ENCODE peak calls at places on chromosomes 6 and 20, in seven cellular contexts. G is psoas muscle, M is WTC11, Y is breast epithelium, Q is type B pancreatic cell, N is foreskin fibroblast, K is PC-9. I is an unnamed sample.

GRCh38 chr20:10487354-10488115 is 52.4 kb downstream of the SLX4IP start:
- DNase-seq in G (no peak), M (no peak), Y (no peak), Q (no peak), N (peak; percentile 71), K (no peak), I (no peak)

GRCh38 chr6:42071881-42072583 is 21.7 kb downstream of the TAF8 start:
- DNase-seq in G (no peak), M (no peak), Y (no peak), Q (no peak), N (peak; percentile 36), K (no peak), I (no peak)

GRCh38 chr20:52859156-52859887 is 112.8 kb upstream of the TSHZ2 start:
- DNase-seq in G (peak; percentile 13), M (peak; percentile 17), Y (no peak), Q (no peak), N (peak; percentile 19), K (no peak), I (no peak)

GRCh38 chr6:2980465-2980855 is 9.1 kb upstream of the SERPINB6 start:
- DNase-seq in G (no peak), M (no peak), Y (no peak), Q (no peak), N (no peak), K (peak; percentile 69), I (no peak)

GRCh38 chr6:6712979-6713514 is 124.5 kb downstream of the LY86 start:
- DNase-seq in G (no peak), M (no peak), Y (no peak), Q (no peak), N (peak; percentile 33), K (no peak), I (no peak)

GRCh38 chr6:163620670-163621330 is 206.3 kb downstream of the QKI start:
- DNase-seq in G (no peak), M (no peak), Y (no peak), Q (no peak), N (no peak), K (no peak), I (no peak)

GRCh38 chr6:24663198-24663597 is 3.5 kb downstream of the TDP2 start:
- DNase-seq in G (no peak), M (no peak), Y (no peak), Q (no peak), N (no peak), K (no peak), I (no peak)

GRCh38 chr20:49713779-49714712 is at the start of gene B4GALT5:
- DNase-seq in G (peak; percentile 76), M (peak; percentile 94), Y (no peak), Q (peak; percentile 91), N (peak; percentile 92), K (no peak), I (peak; percentile 31)

GRCh38 chr6:39357998-39358686 is 35.6 kb upstream of the KCNK16 start:
- DNase-seq in G (no peak), M (no peak), Y (no peak), Q (no peak), N (peak; percentile 82), K (no peak), I (peak; percentile 18)

GRCh38 chr6:7088076-7088742 is 19.6 kb upstream of the RREB1 start:
- DNase-seq in G (no peak), M (no peak), Y (no peak), Q (no peak), N (no peak), K (no peak), I (no peak)

GRCh38 chr6:1910621-1911407 is 301.1 kb downstream of the FOXC1 start:
- DNase-seq in G (no peak), M (no peak), Y (no peak), Q (no peak), N (peak; percentile 47), K (no peak), I (peak; percentile 9)

GRCh38 chr6:54717849-54718455 is 128.6 kb upstream of the FAM83B start:
- DNase-seq in G (no peak), M (peak; percentile 79), Y (no peak), Q (no peak), N (peak; percentile 42), K (peak; percentile 69), I (peak; percentile 20)

GRCh38 chr6:109051301-109051700 is 43.3 kb downstream of the SESN1 start:
- DNase-seq in G (no peak), M (no peak), Y (no peak), Q (no peak), N (no peak), K (peak; percentile 43), I (no peak)

GRCh38 chr6:139588734-139589418 is 214.4 kb upstream of the CITED2 start:
- DNase-seq in G (no peak), M (no peak), Y (no peak), Q (no peak), N (peak; percentile 86), K (peak; percentile 86), I (peak; percentile 75)

GRCh38 chr20:19658137-19658536 is 99.9 kb upstream of the RIN2 start:
- DNase-seq in G (no peak), M (no peak), Y (no peak), Q (no peak), N (no peak), K (no peak), I (no peak)

GRCh38 chr6:25017932-25018581 is 82.3 kb upstream of the RIPOR2 start:
- DNase-seq in G (peak; percentile 51), M (peak; percentile 80), Y (no peak), Q (no peak), N (peak; percentile 64), K (peak; percentile 83), I (peak; percentile 32)

GRCh38 chr6:142912125-142912524 is 32.9 kb downstream of the HIVEP2 start:
- DNase-seq in G (no peak), M (no peak), Y (no peak), Q (no peak), N (no peak), K (no peak), I (no peak)

GRCh38 chr6:142915129-142915697 is 29.8 kb downstream of the HIVEP2 start:
- DNase-seq in G (no peak), M (no peak), Y (no peak), Q (no peak), N (no peak), K (no peak), I (no peak)

GRCh38 chr6:142913036-142913510 is 31.9 kb downstream of the HIVEP2 start:
- DNase-seq in G (no peak), M (no peak), Y (no peak), Q (no peak), N (no peak), K (no peak), I (no peak)

GRCh38 chr6:142914371-142914770 is 30.6 kb downstream of the HIVEP2 start:
- DNase-seq in G (no peak), M (no peak), Y (no peak), Q (no peak), N (no peak), K (no peak), I (no peak)

GRCh38 chr6:142913511-142914047 is 31.4 kb downstream of the HIVEP2 start:
- DNase-seq in G (no peak), M (no peak), Y (no peak), Q (no peak), N (no peak), K (no peak), I (no peak)
- TF ChIP-seq CTCF in G (no peak), M (no peak), Y (no peak), Q (no peak), N (no peak), K (no peak), I (no peak)

GRCh38 chr6:13117561-13117960 is 210.8 kb downstream of the TBC1D7 start:
- DNase-seq in G (no peak), M (no peak), Y (no peak), Q (no peak), N (no peak), K (no peak), I (no peak)

GRCh38 chr6:13116155-13116554 is 212.2 kb downstream of the TBC1D7 start:
- DNase-seq in G (no peak), M (no peak), Y (no peak), Q (no peak), N (no peak), K (no peak), I (no peak)

GRCh38 chr6:13119549-13119948 is 208.8 kb downstream of the TBC1D7 start:
- DNase-seq in G (no peak), M (no peak), Y (no peak), Q (no peak), N (no peak), K (no peak), I (no peak)

GRCh38 chr6:13120483-13121482 is 207.6 kb downstream of the TBC1D7 start:
- DNase-seq in G (no peak), M (peak; percentile 27), Y (no peak), Q (no peak), N (peak; percentile 12), K (no peak), I (no peak)
- TF ChIP-seq CTCF in G (no peak), M (peak; percentile 9), Y (no peak), Q (no peak), N (no peak), K (no peak), I (no peak)

DNA sequence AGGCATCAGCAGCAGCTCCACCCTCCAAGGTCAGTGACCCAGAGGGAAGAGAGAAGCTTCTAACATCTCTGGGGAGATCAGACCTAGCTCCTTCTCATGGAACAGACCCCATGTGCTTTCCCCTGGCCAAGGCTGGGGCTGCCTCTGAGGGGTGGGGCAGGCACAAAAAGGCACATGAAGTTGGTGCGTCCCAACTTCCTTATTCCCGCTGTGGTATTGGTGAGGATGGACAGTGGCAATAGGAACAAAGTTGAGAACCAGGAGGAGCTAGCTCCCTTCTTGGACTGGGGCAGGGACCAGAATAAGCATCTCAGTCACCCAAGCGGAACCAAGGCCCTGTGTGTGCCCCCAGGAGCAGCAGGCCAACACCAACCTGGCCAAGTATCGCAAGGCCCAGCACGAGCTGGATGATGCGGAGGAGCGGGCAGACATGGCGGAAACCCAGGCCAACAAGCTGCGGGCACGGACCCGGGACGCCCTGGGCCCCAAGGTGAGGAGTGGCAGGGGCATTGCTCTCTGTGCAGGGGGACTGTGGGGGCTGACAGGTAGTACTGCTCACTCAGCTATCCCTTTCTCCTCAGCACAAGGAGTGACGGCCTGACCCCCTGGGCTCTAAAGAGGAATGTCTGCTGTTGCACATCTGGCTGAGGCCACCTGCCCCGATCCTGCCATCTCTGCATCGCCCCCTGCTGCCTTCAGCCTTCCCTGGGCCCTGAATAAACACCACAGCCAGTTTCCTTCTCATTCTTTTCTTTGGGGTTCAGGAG is 46.1 kb downstream of the MYH7B start:
- DNase-seq in G (peak; percentile 15), M (peak; percentile 66), Y (no peak), Q (no peak), N (peak; percentile 45), K (no peak), I (no peak)
- TF ChIP-seq CTCF in G (peak; percentile 5), M (no peak), Y (no peak), Q (peak; percentile 52), N (peak; percentile 39), K (no peak), I (peak; percentile 65)

GRCh38 chr20:13432126-13432525 is 206.6 kb downstream of the TASP1 start:
- DNase-seq in G (no peak), M (no peak), Y (no peak), Q (no peak), N (no peak), K (no peak), I (no peak)

GRCh38 chr20:13441388-13441787 is 197.3 kb downstream of the TASP1 start:
- DNase-seq in G (no peak), M (no peak), Y (no peak), Q (no peak), N (no peak), K (no peak), I (no peak)

DNA sequence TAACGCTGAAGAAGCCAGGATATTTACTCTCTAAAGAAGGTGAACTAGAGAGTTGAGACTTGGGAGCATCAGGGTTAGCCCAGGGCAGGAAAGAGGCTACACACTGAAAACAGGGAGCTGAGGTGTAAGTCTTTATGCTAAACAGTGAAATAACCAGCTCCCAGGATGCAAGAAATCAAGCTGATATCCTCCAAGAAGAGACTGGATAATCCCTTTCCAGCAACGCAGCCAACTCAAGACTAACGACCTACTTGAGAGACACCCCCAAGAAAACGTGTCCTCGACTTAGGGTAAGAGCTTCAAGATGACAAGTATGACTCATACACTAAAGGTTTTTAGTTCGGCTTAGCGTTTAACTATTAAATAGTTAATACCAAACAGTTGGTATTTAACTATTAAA is 202.2 kb downstream of the TASP1 start:
- DNase-seq in G (no peak), M (no peak), Y (no peak), Q (no peak), N (no peak), K (no peak), I (no peak)
- TF ChIP-seq CTCF in G (no peak), M (no peak), Y (no peak), Q (no peak), N (no peak), K (no peak), I (no peak)